ENCODE peak calls at places on chromosomes 2 and 18, in five cellular contexts. U is body of pancreas, M is cardiac muscle cell, L is NCI-H748 treated with DMSO at 0.1 percent for 48 hours, X is natural killer cell. B is an unnamed sample.

GRCh38 chr18:79117380-79117779 is 48.2 kb downstream of the ATP9B start:
- DNase-seq in U (no peak), L (no peak), X (no peak), M (no peak), B (no peak)

GRCh38 chr2:215565897-215566296 is 130.0 kb upstream of the FN1 start:
- DNase-seq in U (no peak), L (no peak), M (no peak), X (no peak), B (no peak)

GRCh38 chr18:29250843-29251242 is 1073.9 kb upstream of the CDH2 start:
- DNase-seq in X (no peak), L (no peak), M (no peak), U (no peak), B (no peak)

GRCh38 chr2:2014251-2014761 is 270.0 kb upstream of the PXDN start:
- DNase-seq in U (peak), X (no peak), L (no peak), M (no peak), B (no peak)

GRCh38 chr2:78532762-78533399 is 492.6 kb upstream of the REG3G start:
- DNase-seq in X (no peak), U (no peak), M (no peak), L (peak), B (no peak)

GRCh38 chr2:66446924-66447323 is 12.0 kb downstream of the MEIS1 start:
- DNase-seq in U (no peak), M (no peak), L (no peak), X (no peak), B (no peak)

GRCh38 chr2:220166616-220167015 is 539.2 kb downstream of the SLC4A3 start:
- DNase-seq in M (no peak), X (no peak), U (no peak), L (no peak), B (no peak)

GRCh38 chr2:241702405-241703127 is 727 bp downstream of the ING5 start:
- DNase-seq in M (peak), L (peak), X (peak), U (peak), B (peak)

GRCh38 chr2:100676346-100676745 is 113.6 kb downstream of the PDCL3 start:
- DNase-seq in U (no peak), M (no peak), L (no peak), X (no peak), B (no peak)

GRCh38 chr2:66095820-66096219 is 339.1 kb upstream of the MEIS1 start:
- DNase-seq in U (no peak), X (no peak), M (no peak), L (no peak), B (no peak)

GRCh38 chr18:420661-421060 is 79.8 kb downstream of the COLEC12 start:
- DNase-seq in U (no peak), M (no peak), X (no peak), L (no peak), B (no peak)

GRCh38 chr2:47269316-47270232 is 114.5 kb upstream of the STPG4 start:
- DNase-seq in U (peak), L (no peak), M (no peak), X (no peak), B (no peak)

GRCh38 chr18:13312515-13312914 is 94.0 kb downstream of the LDLRAD4 start:
- DNase-seq in X (no peak), L (no peak), M (no peak), U (no peak), B (no peak)

GRCh38 chr18:57054891-57055290 is 92.0 kb upstream of the BOD1L2 start:
- DNase-seq in X (no peak), U (no peak), L (no peak), M (no peak), B (no peak)

GRCh38 chr2:74223941-74224770 is 25.7 kb downstream of the MTHFD2 start:
- DNase-seq in X (no peak), U (no peak), L (no peak), M (no peak), B (no peak)

GRCh38 chr18:35661483-35662146 is 80.1 kb downstream of the GALNT1 start:
- DNase-seq in M (no peak), U (no peak), X (no peak), L (peak), B (peak)

GRCh38 chr18:79631761-79632446 is 47.7 kb upstream of the CTDP1 start:
- DNase-seq in L (no peak), U (no peak), M (no peak), X (peak), B (no peak)